ENCODE peak calls at places on chromosome 21, in seven cellular contexts. T, H, U, N, Y, I and G are unnamed samples.

GRCh38 chr21:33687634-33688033 is 45.3 kb downstream of the ITSN1 start:
- DNase-seq in I (no peak), T (no peak), Y (no peak), H (no peak), N (no peak), U (no peak), G (no peak)

GRCh38 chr21:42218836-42219605 is at the start of gene ABCG1:
- DNase-seq in T (peak), U (no peak), I (peak), H (no peak), Y (no peak), N (no peak), G (peak)

GRCh38 chr21:30072496-30072895 is 94.1 kb downstream of the CLDN17 start:
- DNase-seq in I (no peak), Y (no peak), T (no peak), H (no peak), U (peak), N (peak), G (peak)

GRCh38 chr21:33978585-33978984 is 63.0 kb upstream of the ATP5PO start:
- DNase-seq in U (no peak), N (no peak), I (no peak), H (no peak), T (no peak), Y (no peak), G (no peak)

GRCh38 chr21:46320331-46320801 is 3.3 kb downstream of the C21orf58 start:
- DNase-seq in U (no peak), Y (no peak), H (no peak), N (no peak), T (no peak), I (no peak), G (no peak)

GRCh38 chr21:33185852-33186251 is 43.9 kb upstream of the IFNAR2 start:
- DNase-seq in Y (no peak), N (no peak), T (no peak), I (no peak), H (no peak), U (no peak), G (no peak)

GRCh38 chr21:25490742-25491141 is 116.5 kb downstream of the MRPL39 start:
- DNase-seq in I (no peak), H (no peak), Y (no peak), N (no peak), U (no peak), T (no peak), G (no peak)

GRCh38 chr21:43574741-43575465 is 84.4 kb downstream of the HSF2BP start:
- DNase-seq in I (no peak), T (no peak), U (no peak), N (no peak), Y (no peak), H (no peak), G (no peak)

GRCh38 chr21:35189077-35189863 is 140.2 kb upstream of the RUNX1 start:
- DNase-seq in Y (peak), U (peak), I (no peak), N (no peak), H (peak), T (no peak), G (no peak)

GRCh38 chr21:34771512-34772028 is 102.8 kb downstream of the CLIC6 start:
- DNase-seq in Y (no peak), H (no peak), T (no peak), N (no peak), I (no peak), U (peak), G (peak)

GRCh38 chr21:44407493-44407892 is 47.8 kb upstream of the LRRC3 start:
- DNase-seq in I (no peak), H (no peak), Y (no peak), N (no peak), T (no peak), U (no peak), G (no peak)

GRCh38 chr21:46207006-46207919 is 21.3 kb downstream of the LSS start:
- DNase-seq in Y (no peak), N (no peak), T (peak), U (no peak), I (no peak), H (no peak), G (no peak)

GRCh38 chr21:33069645-33069993 is 322 bp upstream of the OLIG1 start:
- DNase-seq in U (no peak), T (no peak), N (no peak), I (no peak), Y (no peak), H (no peak), G (no peak)

GRCh38 chr21:44710294-44710665 is 1.1 kb downstream of the TSPEAR start:
- DNase-seq in Y (no peak), N (no peak), T (no peak), I (no peak), H (no peak), U (no peak), G (no peak)

GRCh38 chr21:37687001-37687400 is 229.3 kb downstream of the KCNJ6 start:
- DNase-seq in I (no peak), T (no peak), U (no peak), N (no peak), H (no peak), Y (no peak), G (no peak)

GRCh38 chr21:37346841-37347430 is 19.6 kb upstream of the DYRK1A start:
- DNase-seq in Y (no peak), N (no peak), U (no peak), T (no peak), I (no peak), H (no peak), G (no peak)

GRCh38 chr21:42417533-42417932 is 13.8 kb downstream of the UBASH3A start:
- DNase-seq in N (no peak), I (no peak), Y (no peak), T (no peak), U (no peak), H (no peak), G (no peak)

GRCh38 chr21:17441370-17441769 is 71.5 kb upstream of the CXADR start:
- DNase-seq in U (no peak), I (no peak), Y (no peak), T (no peak), N (no peak), H (no peak), G (peak)

GRCh38 chr21:44485254-44485793 is 30.0 kb downstream of the LRRC3 start:
- DNase-seq in T (peak), U (no peak), H (no peak), N (no peak), I (no peak), Y (peak), G (peak)

GRCh38 chr21:35399706-35400105 is 350.6 kb upstream of the RUNX1 start:
- DNase-seq in I (no peak), U (peak), H (no peak), T (no peak), N (no peak), Y (no peak), G (no peak)

GRCh38 chr21:33196956-33197374 is 32.8 kb upstream of the IFNAR2 start:
- DNase-seq in H (no peak), N (peak), Y (peak), U (peak), T (peak), I (peak), G (peak)

GRCh38 chr21:41895643-41896493 is 16.7 kb upstream of the PRDM15 start:
- DNase-seq in N (no peak), U (no peak), Y (peak), T (peak), I (no peak), H (no peak), G (no peak)

GRCh38 chr21:37800122-37800455 is 116.2 kb downstream of the KCNJ6 start:
- DNase-seq in H (no peak), T (no peak), Y (no peak), N (no peak), I (no peak), U (peak), G (no peak)